ENCODE peak calls at places on chromosomes 3 and 15, in four cellular contexts. One of them, this sample, is unnamed.
A peak's percentile ranks its signal among the peaks of the same experiment; 100 is the strongest.

GRCh38 chr3:33919721-33920120 is 121.3 kb downstream of the PDCD6IP start:
- DNase-seq in IMR-90: no peak
- DNase-seq in K562: no peak
- DNase-seq in endothelial cell of umbilical vein: no peak
- DNase-seq in this sample: no peak

GRCh38 chr3:195583831-195584542 is at the start of gene APOD:
- DNase-seq in IMR-90: peak; percentile 13
- DNase-seq in K562: peak; percentile 40
- DNase-seq in endothelial cell of umbilical vein: peak; percentile 48
- DNase-seq in this sample: no peak

GRCh38 chr3:22045882-22046281 is 294.9 kb upstream of the ZNF385D start:
- DNase-seq in IMR-90: no peak
- DNase-seq in K562: no peak
- DNase-seq in endothelial cell of umbilical vein: no peak
- DNase-seq in this sample: no peak

GRCh38 chr3:187828571-187829452 is 83.5 kb upstream of the BCL6 start:
- DNase-seq in IMR-90: no peak
- DNase-seq in K562: no peak
- DNase-seq in endothelial cell of umbilical vein: no peak
- DNase-seq in this sample: no peak

GRCh38 chr3:195106418-195106906 is 164.5 kb downstream of the XXYLT1 start:
- DNase-seq in IMR-90: peak; percentile 52
- DNase-seq in K562: peak; percentile 86
- DNase-seq in endothelial cell of umbilical vein: peak; percentile 76
- DNase-seq in this sample: no peak

GRCh38 chr15:94293411-94294402 is 62.3 kb downstream of the MCTP2 start:
- DNase-seq in IMR-90: peak; percentile 28
- DNase-seq in K562: no peak
- DNase-seq in endothelial cell of umbilical vein: no peak
- DNase-seq in this sample: no peak

GRCh38 chr3:74592359-74592758 is 22.1 kb downstream of the CNTN3 start:
- DNase-seq in IMR-90: peak; percentile 42
- DNase-seq in K562: no peak
- DNase-seq in endothelial cell of umbilical vein: no peak
- DNase-seq in this sample: no peak

GRCh38 chr15:74642724-74643367 is 27.2 kb downstream of the CLK3 start:
- DNase-seq in IMR-90: peak; percentile 43
- DNase-seq in K562: peak; percentile 43
- DNase-seq in endothelial cell of umbilical vein: peak; percentile 87
- DNase-seq in this sample: no peak

GRCh38 chr3:42271786-42272185 is 5.8 kb upstream of the CCK start:
- DNase-seq in IMR-90: no peak
- DNase-seq in K562: no peak
- DNase-seq in endothelial cell of umbilical vein: no peak
- DNase-seq in this sample: no peak

GRCh38 chr15:70261083-70261482 is 163.4 kb upstream of the TLE3 start:
- DNase-seq in IMR-90: no peak
- DNase-seq in K562: no peak
- DNase-seq in endothelial cell of umbilical vein: no peak
- DNase-seq in this sample: no peak

GRCh38 chr15:101452572-101452971 is 36.9 kb downstream of the PCSK6 start:
- DNase-seq in IMR-90: no peak
- DNase-seq in K562: no peak
- DNase-seq in endothelial cell of umbilical vein: no peak
- DNase-seq in this sample: no peak

GRCh38 chr15:101451886-101452285 is 37.6 kb downstream of the PCSK6 start:
- DNase-seq in IMR-90: no peak
- DNase-seq in K562: no peak
- DNase-seq in endothelial cell of umbilical vein: no peak
- DNase-seq in this sample: no peak

GRCh38 chr15:101451192-101451799 is 38.2 kb downstream of the PCSK6 start:
- DNase-seq in IMR-90: no peak
- DNase-seq in K562: peak; percentile 89
- DNase-seq in endothelial cell of umbilical vein: no peak
- DNase-seq in this sample: no peak

GRCh38 chr15:101449471-101450425 is 39.8 kb downstream of the PCSK6 start:
- DNase-seq in IMR-90: no peak
- DNase-seq in K562: no peak
- DNase-seq in endothelial cell of umbilical vein: no peak
- DNase-seq in this sample: no peak

DNA sequence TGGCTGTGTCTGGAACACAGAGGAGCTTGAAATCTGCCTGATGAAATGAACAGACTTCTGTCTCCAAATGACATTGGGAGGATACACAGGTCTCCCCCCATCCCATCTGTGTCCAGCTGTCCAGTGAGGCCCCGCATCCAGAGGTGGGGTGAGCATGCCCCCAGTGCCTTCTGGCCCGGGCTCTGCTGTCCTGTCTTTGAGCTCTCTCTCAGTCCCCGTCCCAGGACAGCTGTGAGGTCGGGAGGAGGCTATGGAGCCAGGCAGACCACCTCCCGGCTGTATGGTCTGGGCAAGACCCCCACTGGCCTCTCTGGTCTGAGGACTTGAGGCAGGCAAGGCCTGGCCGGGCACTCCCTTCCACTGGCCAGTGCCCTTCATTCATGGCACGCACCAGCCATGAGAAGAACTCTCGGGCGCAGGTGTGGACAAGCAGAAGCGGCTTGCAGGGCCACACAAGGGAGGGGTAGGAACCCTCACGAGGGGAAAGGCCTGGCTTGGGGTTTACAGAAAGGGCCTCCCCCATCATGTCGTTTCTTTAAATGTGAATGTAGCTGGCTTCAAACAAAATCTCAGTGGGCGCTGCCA is 38.9 kb downstream of the PCSK6 start:
- DNase-seq in IMR-90: no peak
- DNase-seq in K562: no peak
- DNase-seq in endothelial cell of umbilical vein: no peak
- DNase-seq in this sample: no peak
- H3K4me2 ChIP-seq in IMR-90: no peak overlapping the region
- H3K4me2 ChIP-seq in K562: peak overlapping the region; percentile 74
- H3K4me2 ChIP-seq in endothelial cell of umbilical vein: no peak overlapping the region
- H3K4me2 ChIP-seq in this sample: no peak overlapping the region

DNA sequence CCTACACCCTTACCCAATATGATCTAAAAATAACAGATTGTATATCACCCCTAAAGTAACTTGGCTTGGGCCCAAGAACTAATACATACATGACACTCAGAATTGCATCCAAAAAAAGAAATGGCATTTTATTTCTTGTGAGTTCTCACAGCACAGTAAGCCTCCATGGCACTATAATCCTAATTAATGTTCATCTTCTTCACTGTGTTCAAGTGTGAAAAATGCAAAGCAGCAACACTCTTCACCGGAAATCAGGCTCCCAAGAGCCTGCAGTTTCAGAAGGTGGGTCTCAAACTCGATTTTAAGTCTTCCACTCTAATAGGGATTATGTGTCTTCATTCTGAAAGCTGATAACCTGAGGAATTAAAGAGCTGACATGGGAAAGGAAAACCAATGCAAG is 142.8 kb upstream of the TSC22D2 start:
- DNase-seq in IMR-90: no peak
- DNase-seq in K562: no peak
- DNase-seq in endothelial cell of umbilical vein: no peak
- DNase-seq in this sample: no peak
- H3K9me1 ChIP-seq in IMR-90: peaks cover 5% of the 10 kb centered on the region
- H3K9me1 ChIP-seq in K562: no peaks in the 10 kb centered on the region
- H3K9me1 ChIP-seq in endothelial cell of umbilical vein: no peaks in the 10 kb centered on the region
- H3K9me1 ChIP-seq in this sample: no peaks in the 10 kb centered on the region

DNA sequence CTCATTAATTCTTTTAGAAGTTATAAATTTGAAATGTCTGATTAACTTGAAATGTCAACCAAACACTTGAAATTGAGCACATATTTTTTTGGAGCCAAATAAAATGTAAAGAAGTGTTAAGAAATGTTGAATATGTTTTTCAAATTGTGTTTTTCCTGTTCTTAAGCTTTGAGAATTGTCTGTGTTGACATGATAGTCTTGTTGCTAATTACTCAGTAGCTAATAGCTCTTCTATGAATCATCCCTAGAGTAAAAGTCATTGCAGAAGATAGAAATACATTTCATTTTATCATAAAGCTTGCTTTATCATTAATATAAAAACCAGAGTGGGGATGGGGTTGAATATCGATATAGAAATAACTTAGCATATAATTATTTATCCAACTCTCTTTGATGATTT is 41.9 kb upstream of the ABHD10 start:
- DNase-seq in IMR-90: peak; percentile 50
- DNase-seq in K562: no peak
- DNase-seq in endothelial cell of umbilical vein: peak; percentile 41
- DNase-seq in this sample: no peak
- H3K4me1 ChIP-seq in IMR-90: peaks cover 12% of the 10 kb centered on the region
- H3K4me1 ChIP-seq in K562: no peaks in the 10 kb centered on the region
- H3K4me1 ChIP-seq in endothelial cell of umbilical vein: peaks cover 65% of the 10 kb centered on the region
- H3K4me1 ChIP-seq in this sample: peaks cover 34% of the 10 kb centered on the region

GRCh38 chr3:70185661-70186060 is 126.8 kb downstream of the MDFIC2 start:
- DNase-seq in IMR-90: no peak
- DNase-seq in K562: no peak
- DNase-seq in endothelial cell of umbilical vein: no peak
- DNase-seq in this sample: no peak
- H3K4me2 ChIP-seq in IMR-90: no peak overlapping the region
- H3K4me2 ChIP-seq in K562: no peak overlapping the region
- H3K4me2 ChIP-seq in endothelial cell of umbilical vein: no peak overlapping the region
- H3K4me2 ChIP-seq in this sample: no peak overlapping the region

GRCh38 chr3:83033123-83033522 is 1271.7 kb upstream of the GBE1 start:
- DNase-seq in IMR-90: no peak
- DNase-seq in K562: no peak
- DNase-seq in endothelial cell of umbilical vein: no peak
- DNase-seq in this sample: no peak
- H3K9me1 ChIP-seq in IMR-90: no peaks in the 10 kb centered on the region
- H3K9me1 ChIP-seq in K562: no peaks in the 10 kb centered on the region
- H3K9me1 ChIP-seq in endothelial cell of umbilical vein: no peaks in the 10 kb centered on the region
- H3K9me1 ChIP-seq in this sample: no peaks in the 10 kb centered on the region